ENCODE peak calls at places on chromosomes 12 and 14, in four cellular contexts. One of them, this sample, is unnamed.

GRCh38 chr12:60174476-60174875 is 578.6 kb downstream of the SLC16A7 start:
- DNase-seq in HepG2: no peak
- DNase-seq in SK-N-SH: no peak
- DNase-seq in K562: no peak
- DNase-seq in this sample: no peak

GRCh38 chr12:84912191-84913142 is at the start of gene SLC6A15:
- DNase-seq in HepG2: no peak
- DNase-seq in SK-N-SH: peak; percentile 91
- DNase-seq in K562: no peak
- DNase-seq in this sample: no peak

GRCh38 chr12:77131977-77132490 is 66.7 kb upstream of the E2F7 start:
- DNase-seq in HepG2: no peak
- DNase-seq in SK-N-SH: no peak
- DNase-seq in K562: no peak
- DNase-seq in this sample: no peak

GRCh38 chr12:29534935-29535334 is 37.4 kb upstream of the OVCH1 start:
- DNase-seq in HepG2: peak; percentile 5
- DNase-seq in SK-N-SH: no peak
- DNase-seq in K562: no peak
- DNase-seq in this sample: no peak

GRCh38 chr14:69547701-69548348 is 26.8 kb downstream of the CCDC177 start:
- DNase-seq in HepG2: no peak
- DNase-seq in SK-N-SH: peak; percentile 87
- DNase-seq in K562: peak; percentile 28
- DNase-seq in this sample: no peak

GRCh38 chr14:99315197-99315596 is 43.2 kb upstream of the BCL11B start:
- DNase-seq in HepG2: peak; percentile 38
- DNase-seq in SK-N-SH: no peak
- DNase-seq in K562: no peak
- DNase-seq in this sample: no peak

GRCh38 chr12:40446385-40446784 is 221.6 kb downstream of the LRRK2 start:
- DNase-seq in HepG2: peak; percentile 12
- DNase-seq in SK-N-SH: peak; percentile 24
- DNase-seq in K562: peak; percentile 13
- DNase-seq in this sample: no peak

GRCh38 chr12:9133243-9133938 is 17.7 kb upstream of the A2M start:
- DNase-seq in HepG2: no peak
- DNase-seq in SK-N-SH: no peak
- DNase-seq in K562: no peak
- DNase-seq in this sample: no peak

GRCh38 chr12:120720234-120720968 is 5.2 kb upstream of the ACADS start:
- DNase-seq in HepG2: no peak
- DNase-seq in SK-N-SH: no peak
- DNase-seq in K562: peak; percentile 75
- DNase-seq in this sample: no peak

GRCh38 chr12:57449375-57449774 is 5.7 kb upstream of the INHBE start:
- DNase-seq in HepG2: no peak
- DNase-seq in SK-N-SH: no peak
- DNase-seq in K562: no peak
- DNase-seq in this sample: no peak

GRCh38 chr12:40238221-40238902 is 13.6 kb downstream of the LRRK2 start:
- DNase-seq in HepG2: no peak
- DNase-seq in SK-N-SH: peak; percentile 46
- DNase-seq in K562: no peak
- DNase-seq in this sample: no peak

GRCh38 chr14:40269436-40269835 is 837.2 kb upstream of the FBXO33 start:
- DNase-seq in HepG2: no peak
- DNase-seq in SK-N-SH: no peak
- DNase-seq in K562: no peak
- DNase-seq in this sample: no peak

GRCh38 chr12:121815221-121815620 is 11.4 kb downstream of the SETD1B start:
- DNase-seq in HepG2: no peak
- DNase-seq in SK-N-SH: no peak
- DNase-seq in K562: no peak
- DNase-seq in this sample: no peak

GRCh38 chr12:101781834-101782543 is 42.7 kb upstream of the SYCP3 start:
- DNase-seq in HepG2: no peak
- DNase-seq in SK-N-SH: no peak
- DNase-seq in K562: no peak
- DNase-seq in this sample: no peak

GRCh38 chr12:119936705-119937323 is 52.2 kb upstream of the BICDL1 start:
- DNase-seq in HepG2: no peak
- DNase-seq in SK-N-SH: no peak
- DNase-seq in K562: no peak
- DNase-seq in this sample: no peak

GRCh38 chr12:48717252-48717695 is 767 bp upstream of the CCNT1 start:
- DNase-seq in HepG2: no peak
- DNase-seq in SK-N-SH: no peak
- DNase-seq in K562: peak; percentile 35
- DNase-seq in this sample: no peak

GRCh38 chr14:74616507-74616906 is 4.5 kb upstream of the LTBP2 start:
- DNase-seq in HepG2: no peak
- DNase-seq in SK-N-SH: no peak
- DNase-seq in K562: peak; percentile 47
- DNase-seq in this sample: no peak

GRCh38 chr14:64296561-64296960 is 2.4 kb upstream of the ESR2 start:
- DNase-seq in HepG2: no peak
- DNase-seq in SK-N-SH: no peak
- DNase-seq in K562: no peak
- DNase-seq in this sample: no peak

GRCh38 chr14:100546051-100546443 is 41.2 kb downstream of the BEGAIN start:
- DNase-seq in HepG2: no peak
- DNase-seq in SK-N-SH: no peak
- DNase-seq in K562: no peak
- DNase-seq in this sample: peak; percentile 30

GRCh38 chr12:16385779-16386646 is 38.6 kb downstream of the MGST1 start:
- DNase-seq in HepG2: peak; percentile 88
- DNase-seq in SK-N-SH: peak; percentile 51
- DNase-seq in K562: peak; percentile 11
- DNase-seq in this sample: peak; percentile 86

GRCh38 chr12:48765753-48766162 is 23.1 kb downstream of the ADCY6 start:
- DNase-seq in HepG2: no peak
- DNase-seq in SK-N-SH: no peak
- DNase-seq in K562: no peak
- DNase-seq in this sample: no peak

GRCh38 chr12:114186241-114187002 is 219.5 kb downstream of the TBX5 start:
- DNase-seq in HepG2: no peak
- DNase-seq in SK-N-SH: peak; percentile 9
- DNase-seq in K562: no peak
- DNase-seq in this sample: no peak

GRCh38 chr12:45660330-45660729 is 69.2 kb upstream of the ARID2 start:
- DNase-seq in HepG2: no peak
- DNase-seq in SK-N-SH: no peak
- DNase-seq in K562: peak; percentile 32
- DNase-seq in this sample: peak; percentile 59

GRCh38 chr12:81078469-81079196 is 754 bp downstream of the ACSS3 start:
- DNase-seq in HepG2: peak; percentile 88
- DNase-seq in SK-N-SH: no peak
- DNase-seq in K562: no peak
- DNase-seq in this sample: no peak

GRCh38 chr12:79143803-79144202 is 279.2 kb downstream of the SYT1 start:
- DNase-seq in HepG2: no peak
- DNase-seq in SK-N-SH: no peak
- DNase-seq in K562: no peak
- DNase-seq in this sample: no peak

GRCh38 chr12:14982986-14983385 is 10.1 kb downstream of the PDE6H start:
- DNase-seq in HepG2: no peak
- DNase-seq in SK-N-SH: no peak
- DNase-seq in K562: no peak
- DNase-seq in this sample: no peak

GRCh38 chr12:112537710-112538396 is 119.1 kb downstream of the PTPN11 start:
- DNase-seq in HepG2: peak; percentile 56
- DNase-seq in SK-N-SH: peak; percentile 48
- DNase-seq in K562: no peak
- DNase-seq in this sample: peak; percentile 34

GRCh38 chr14:100802179-100802578 is 23.7 kb upstream of the MEG3 start:
- DNase-seq in HepG2: no peak
- DNase-seq in SK-N-SH: no peak
- DNase-seq in K562: no peak
- DNase-seq in this sample: no peak

GRCh38 chr12:80763874-80764273 is 47.2 kb downstream of the MYF5 start:
- DNase-seq in HepG2: peak; percentile 52
- DNase-seq in SK-N-SH: peak; percentile 4
- DNase-seq in K562: peak; percentile 8
- DNase-seq in this sample: peak; percentile 68

GRCh38 chr12:203074-203461 is 10.9 kb downstream of the SLC6A12 start:
- DNase-seq in HepG2: no peak
- DNase-seq in SK-N-SH: no peak
- DNase-seq in K562: no peak
- DNase-seq in this sample: no peak

GRCh38 chr12:109775172-109775881 is 57.9 kb downstream of the TRPV4 start:
- DNase-seq in HepG2: peak; percentile 50
- DNase-seq in SK-N-SH: peak; percentile 76
- DNase-seq in K562: peak; percentile 77
- DNase-seq in this sample: peak; percentile 81

GRCh38 chr14:31084385-31084784 is 58.2 kb upstream of the STRN3 start:
- DNase-seq in HepG2: peak; percentile 42
- DNase-seq in SK-N-SH: no peak
- DNase-seq in K562: peak; percentile 39
- DNase-seq in this sample: no peak

GRCh38 chr14:26163761-26164160 is 434.1 kb downstream of the NOVA1 start:
- DNase-seq in HepG2: peak; percentile 28
- DNase-seq in SK-N-SH: no peak
- DNase-seq in K562: no peak
- DNase-seq in this sample: peak; percentile 78

GRCh38 chr12:12384601-12385321 is 27.9 kb downstream of the BORCS5 start:
- DNase-seq in HepG2: peak; percentile 88
- DNase-seq in SK-N-SH: peak; percentile 45
- DNase-seq in K562: peak; percentile 41
- DNase-seq in this sample: no peak

GRCh38 chr12:132771126-132771838 is 9.7 kb upstream of the ANKLE2 start:
- DNase-seq in HepG2: no peak
- DNase-seq in SK-N-SH: no peak
- DNase-seq in K562: no peak
- DNase-seq in this sample: no peak

GRCh38 chr14:35197015-35197414 is 74.7 kb downstream of the PRORP start:
- DNase-seq in HepG2: no peak
- DNase-seq in SK-N-SH: no peak
- DNase-seq in K562: no peak
- DNase-seq in this sample: no peak

GRCh38 chr14:32711103-32711680 is 227.5 kb upstream of the NPAS3 start:
- DNase-seq in HepG2: peak; percentile 62
- DNase-seq in SK-N-SH: peak; percentile 29
- DNase-seq in K562: peak; percentile 28
- DNase-seq in this sample: peak; percentile 59
- TF ChIP-seq JUND in HepG2: no peak
- TF ChIP-seq JUND in SK-N-SH: no peak
- TF ChIP-seq JUND in K562: no peak
- TF ChIP-seq JUND in this sample: no peak

GRCh38 chr14:68397827-68398226 is 395.0 kb downstream of the ZFP36L1 start:
- DNase-seq in HepG2: no peak
- DNase-seq in SK-N-SH: peak; percentile 73
- DNase-seq in K562: no peak
- DNase-seq in this sample: peak; percentile 96
- TF ChIP-seq JUND in HepG2: no peak
- TF ChIP-seq JUND in SK-N-SH: no peak
- TF ChIP-seq JUND in K562: no peak
- TF ChIP-seq JUND in this sample: peak; percentile 86

GRCh38 chr12:95416111-95416636 is 57.8 kb upstream of the METAP2 start:
- DNase-seq in HepG2: no peak
- DNase-seq in SK-N-SH: no peak
- DNase-seq in K562: no peak
- DNase-seq in this sample: no peak

GRCh38 chr12:95415451-95415850 is 58.5 kb upstream of the METAP2 start:
- DNase-seq in HepG2: no peak
- DNase-seq in SK-N-SH: no peak
- DNase-seq in K562: no peak
- DNase-seq in this sample: no peak

GRCh38 chr12:95411466-95411865 is 62.5 kb upstream of the METAP2 start:
- DNase-seq in HepG2: peak; percentile 8
- DNase-seq in SK-N-SH: no peak
- DNase-seq in K562: no peak
- DNase-seq in this sample: no peak

GRCh38 chr12:95413576-95413975 is 60.4 kb upstream of the METAP2 start:
- DNase-seq in HepG2: no peak
- DNase-seq in SK-N-SH: no peak
- DNase-seq in K562: no peak
- DNase-seq in this sample: no peak

GRCh38 chr12:95412826-95413311 is 61.1 kb upstream of the METAP2 start:
- DNase-seq in HepG2: no peak
- DNase-seq in SK-N-SH: no peak
- DNase-seq in K562: no peak
- DNase-seq in this sample: no peak
- TF ChIP-seq JUND in HepG2: no peak
- TF ChIP-seq JUND in SK-N-SH: no peak
- TF ChIP-seq JUND in K562: no peak
- TF ChIP-seq JUND in this sample: no peak

GRCh38 chr12:25436206-25436912 is 116.7 kb downstream of the LMNTD1 start:
- DNase-seq in HepG2: peak; percentile 49
- DNase-seq in SK-N-SH: peak; percentile 64
- DNase-seq in K562: peak; percentile 64
- DNase-seq in this sample: peak; percentile 78
- TF ChIP-seq JUND in HepG2: no peak
- TF ChIP-seq JUND in SK-N-SH: no peak
- TF ChIP-seq JUND in K562: peak; percentile 25
- TF ChIP-seq JUND in this sample: no peak